ENCODE peak calls at places on chromosomes 11 and 22, in eight cellular contexts. Y, N, R, G, K, Q, E and I are unnamed samples.

GRCh38 chr22:25148149-25148691 is 51.4 kb upstream of the CRYBB3 start:
- DNase-seq in R (no peak), Q (peak), G (no peak), E (no peak), Y (no peak), N (peak), K (no peak), I (no peak)

GRCh38 chr22:47328550-47329243 is 566.2 kb downstream of the TBC1D22A start:
- DNase-seq in Y (no peak), Q (no peak), E (peak), K (no peak), N (peak), R (no peak), G (peak), I (peak)

GRCh38 chr11:128467610-128468041 is 119.7 kb downstream of the ETS1 start:
- DNase-seq in K (no peak), E (peak), Y (no peak), Q (peak), G (peak), N (no peak), R (no peak), I (peak)

GRCh38 chr11:77441409-77441808 is 32.5 kb downstream of the PAK1 start:
- DNase-seq in Y (no peak), Q (no peak), K (no peak), N (no peak), E (no peak), R (no peak), G (no peak), I (no peak)

GRCh38 chr22:23910496-23911190 is 16.5 kb downstream of the MIF start:
- DNase-seq in N (no peak), E (no peak), G (no peak), Y (no peak), K (no peak), Q (no peak), R (no peak), I (no peak)

GRCh38 chr22:40107756-40108437 is 69.8 kb upstream of the TNRC6B start:
- DNase-seq in Q (peak), N (peak), E (no peak), K (peak), Y (no peak), R (no peak), G (no peak), I (no peak)

GRCh38 chr11:64074239-64074638 is 38.5 kb downstream of the FLRT1 start:
- DNase-seq in Y (no peak), R (no peak), G (no peak), K (no peak), N (no peak), Q (peak), E (no peak), I (no peak)

GRCh38 chr11:123366924-123367323 is 63.1 kb upstream of the GRAMD1B start:
- DNase-seq in N (no peak), Y (no peak), G (no peak), R (no peak), Q (no peak), E (no peak), K (no peak), I (no peak)

GRCh38 chr11:7525424-7525823 is 11.6 kb downstream of the PPFIBP2 start:
- DNase-seq in Y (no peak), G (no peak), N (no peak), K (no peak), Q (peak), R (no peak), E (no peak), I (no peak)

GRCh38 chr22:22098457-22099193 is 116.0 kb upstream of the TOP3B start:
- DNase-seq in Q (no peak), Y (no peak), K (peak), R (no peak), N (no peak), G (no peak), E (no peak), I (no peak)

GRCh38 chr11:75293903-75294302 is 53.3 kb downstream of the TPBGL start:
- DNase-seq in K (no peak), E (no peak), N (no peak), Y (no peak), R (no peak), G (no peak), Q (no peak), I (no peak)

GRCh38 chr22:35600466-35600865 is 16.7 kb downstream of the MB start:
- DNase-seq in E (no peak), R (no peak), Q (no peak), G (no peak), K (no peak), Y (no peak), N (no peak), I (no peak)
- H3K27ac ChIP-seq in E (no peak), R (no peak), Q (no peak), G (no peak), K (no peak), Y (no peak), N (no peak), I (no peak)

DNA sequence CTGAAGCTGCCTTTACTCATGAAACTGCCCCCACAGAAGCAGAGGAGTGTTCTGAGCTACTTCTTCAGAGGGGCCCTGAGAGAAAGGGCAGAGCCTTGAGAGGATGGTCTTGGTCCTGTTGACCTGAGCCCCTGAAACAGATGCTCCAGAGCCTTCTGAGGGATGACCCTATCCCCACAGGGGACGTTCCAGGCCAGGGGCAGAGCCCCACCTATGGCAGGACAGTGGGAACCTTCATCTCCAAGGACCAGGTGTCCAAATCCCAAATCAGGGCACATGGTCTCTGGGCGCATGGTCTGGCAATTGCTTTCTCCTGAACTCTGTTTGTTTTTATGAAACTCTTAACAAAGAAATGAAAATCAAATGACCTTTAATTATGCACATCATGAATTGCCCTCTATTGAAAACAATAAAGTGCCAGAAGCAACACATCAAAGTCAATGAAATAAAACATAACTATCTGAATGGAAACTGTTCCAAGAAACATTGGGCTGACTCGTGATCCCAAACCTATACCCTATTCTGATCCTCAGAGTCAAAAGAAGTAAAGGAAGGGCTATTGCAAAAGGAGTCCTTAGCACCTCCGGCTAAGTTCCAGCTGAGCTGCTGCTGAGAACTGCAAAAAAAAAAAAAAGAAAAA is 486 bp upstream of the TMPRSS13 start:
- DNase-seq in N (no peak), K (no peak), G (no peak), Q (no peak), R (no peak), Y (no peak), E (no peak), I (no peak)
- H3K27ac ChIP-seq in N (no peak), K (no peak), G (no peak), Q (peak), R (no peak), Y (no peak), E (no peak), I (no peak)

GRCh38 chr22:48624401-48624800 is 1203.3 kb downstream of the BRD1 start:
- DNase-seq in G (no peak), R (no peak), Q (no peak), K (no peak), E (no peak), Y (no peak), N (no peak), I (no peak)
- H3K27ac ChIP-seq in G (no peak), R (no peak), Q (no peak), K (no peak), E (no peak), Y (no peak), N (no peak), I (no peak)

GRCh38 chr11:102868359-102868758 is 6.4 kb downstream of the MMP12 start:
- DNase-seq in E (peak), G (no peak), K (no peak), Q (no peak), Y (no peak), N (no peak), R (no peak), I (no peak)
- H3K27ac ChIP-seq in E (no peak), G (no peak), K (no peak), Q (no peak), Y (no peak), N (no peak), R (no peak), I (no peak)